ENCODE peak calls at places on chromosomes 13 and 19, in ten cellular contexts. One of them, this sample, is unnamed. For H3K27me3 and H3K9me3, the result is how much of the 10 kb centered on the place peaks cover.

GRCh38 chr13:29688193-29688592 is 92.7 kb upstream of the SLC7A1 start:
- DNase-seq in H9: no peak
- DNase-seq in lower lobe of right lung: no peak
- DNase-seq in neuronal stem cell: no peak
- DNase-seq in small intestine: no peak
- DNase-seq in endothelial cell of umbilical vein: no peak
- DNase-seq in naive thymus-derived CD4-positive, alpha-beta T cell: no peak
- DNase-seq in heart left ventricle: no peak
- DNase-seq in ascending aorta: no peak
- DNase-seq in pancreas: no peak
- DNase-seq in this sample: no peak

GRCh38 chr19:9941646-9942045 is 5.3 kb upstream of the OLFM2 start:
- DNase-seq in H9: no peak
- DNase-seq in lower lobe of right lung: no peak
- DNase-seq in neuronal stem cell: no peak
- DNase-seq in small intestine: no peak
- DNase-seq in endothelial cell of umbilical vein: no peak
- DNase-seq in naive thymus-derived CD4-positive, alpha-beta T cell: no peak
- DNase-seq in heart left ventricle: no peak
- DNase-seq in ascending aorta: no peak
- DNase-seq in pancreas: no peak
- DNase-seq in this sample: no peak

GRCh38 chr13:46210362-46211083 is 1.2 kb upstream of the LRRC63 start:
- DNase-seq in H9: no peak
- DNase-seq in lower lobe of right lung: no peak
- DNase-seq in neuronal stem cell: no peak
- DNase-seq in small intestine: no peak
- DNase-seq in endothelial cell of umbilical vein: no peak
- DNase-seq in naive thymus-derived CD4-positive, alpha-beta T cell: no peak
- DNase-seq in heart left ventricle: no peak
- DNase-seq in ascending aorta: no peak
- DNase-seq in pancreas: no peak
- DNase-seq in this sample: no peak

GRCh38 chr19:47253467-47253881 is 2.9 kb upstream of the CCDC9 start:
- DNase-seq in H9: no peak
- DNase-seq in lower lobe of right lung: no peak
- DNase-seq in neuronal stem cell: no peak
- DNase-seq in small intestine: no peak
- DNase-seq in endothelial cell of umbilical vein: no peak
- DNase-seq in naive thymus-derived CD4-positive, alpha-beta T cell: no peak
- DNase-seq in heart left ventricle: no peak
- DNase-seq in ascending aorta: no peak
- DNase-seq in pancreas: no peak
- DNase-seq in this sample: no peak

GRCh38 chr19:41993612-41994483 is at the start of gene ATP1A3:
- DNase-seq in H9: peak
- DNase-seq in lower lobe of right lung: no peak
- DNase-seq in neuronal stem cell: peak
- DNase-seq in small intestine: peak
- DNase-seq in endothelial cell of umbilical vein: peak
- DNase-seq in naive thymus-derived CD4-positive, alpha-beta T cell: peak
- DNase-seq in heart left ventricle: peak
- DNase-seq in ascending aorta: no peak
- DNase-seq in pancreas: peak
- DNase-seq in this sample: peak

GRCh38 chr13:79710376-79710775 is 229.4 kb downstream of the NDFIP2 start:
- DNase-seq in H9: no peak
- DNase-seq in lower lobe of right lung: no peak
- DNase-seq in neuronal stem cell: no peak
- DNase-seq in small intestine: no peak
- DNase-seq in endothelial cell of umbilical vein: no peak
- DNase-seq in naive thymus-derived CD4-positive, alpha-beta T cell: no peak
- DNase-seq in heart left ventricle: no peak
- DNase-seq in ascending aorta: no peak
- DNase-seq in pancreas: no peak
- DNase-seq in this sample: no peak

GRCh38 chr19:3773814-3774515 is 1.9 kb upstream of the RAX2 start:
- DNase-seq in H9: peak
- DNase-seq in lower lobe of right lung: no peak
- DNase-seq in neuronal stem cell: no peak
- DNase-seq in small intestine: no peak
- DNase-seq in endothelial cell of umbilical vein: no peak
- DNase-seq in naive thymus-derived CD4-positive, alpha-beta T cell: no peak
- DNase-seq in heart left ventricle: no peak
- DNase-seq in ascending aorta: no peak
- DNase-seq in pancreas: no peak
- DNase-seq in this sample: no peak

GRCh38 chr19:39426170-39426569 is 9.6 kb downstream of the RPS16 start:
- DNase-seq in H9: no peak
- DNase-seq in lower lobe of right lung: no peak
- DNase-seq in neuronal stem cell: no peak
- DNase-seq in small intestine: no peak
- DNase-seq in endothelial cell of umbilical vein: no peak
- DNase-seq in naive thymus-derived CD4-positive, alpha-beta T cell: no peak
- DNase-seq in heart left ventricle: no peak
- DNase-seq in ascending aorta: no peak
- DNase-seq in pancreas: no peak
- DNase-seq in this sample: no peak

GRCh38 chr19:1324792-1325567 is 39.3 kb downstream of the EFNA2 start:
- DNase-seq in H9: no peak
- DNase-seq in lower lobe of right lung: peak
- DNase-seq in neuronal stem cell: no peak
- DNase-seq in small intestine: peak
- DNase-seq in endothelial cell of umbilical vein: peak
- DNase-seq in naive thymus-derived CD4-positive, alpha-beta T cell: peak
- DNase-seq in heart left ventricle: peak
- DNase-seq in ascending aorta: no peak
- DNase-seq in pancreas: peak
- DNase-seq in this sample: peak

GRCh38 chr13:21619633-21620220 is 15.8 kb upstream of the MICU2 start:
- DNase-seq in H9: no peak
- DNase-seq in lower lobe of right lung: no peak
- DNase-seq in neuronal stem cell: no peak
- DNase-seq in small intestine: no peak
- DNase-seq in endothelial cell of umbilical vein: no peak
- DNase-seq in naive thymus-derived CD4-positive, alpha-beta T cell: no peak
- DNase-seq in heart left ventricle: no peak
- DNase-seq in ascending aorta: no peak
- DNase-seq in pancreas: no peak
- DNase-seq in this sample: no peak

GRCh38 chr19:14383556-14383897 is 2.3 kb downstream of the ADGRE5 start:
- DNase-seq in H9: no peak
- DNase-seq in lower lobe of right lung: no peak
- DNase-seq in neuronal stem cell: no peak
- DNase-seq in small intestine: no peak
- DNase-seq in endothelial cell of umbilical vein: no peak
- DNase-seq in naive thymus-derived CD4-positive, alpha-beta T cell: no peak
- DNase-seq in heart left ventricle: peak
- DNase-seq in ascending aorta: no peak
- DNase-seq in pancreas: no peak
- DNase-seq in this sample: no peak

GRCh38 chr19:30691767-30692516 is 319.8 kb downstream of the ZNF536 start:
- DNase-seq in H9: no peak
- DNase-seq in lower lobe of right lung: no peak
- DNase-seq in neuronal stem cell: no peak
- DNase-seq in small intestine: no peak
- DNase-seq in endothelial cell of umbilical vein: no peak
- DNase-seq in naive thymus-derived CD4-positive, alpha-beta T cell: no peak
- DNase-seq in heart left ventricle: no peak
- DNase-seq in ascending aorta: no peak
- DNase-seq in pancreas: no peak
- DNase-seq in this sample: no peak

GRCh38 chr19:49590971-49591730 is at the start of gene PRR12:
- DNase-seq in H9: peak
- DNase-seq in lower lobe of right lung: peak
- DNase-seq in neuronal stem cell: peak
- DNase-seq in small intestine: peak
- DNase-seq in endothelial cell of umbilical vein: peak
- DNase-seq in naive thymus-derived CD4-positive, alpha-beta T cell: peak
- DNase-seq in heart left ventricle: peak
- DNase-seq in ascending aorta: no peak
- DNase-seq in pancreas: peak
- DNase-seq in this sample: peak

GRCh38 chr13:40667622-40667978 is 1.2 kb upstream of the FOXO1 start:
- DNase-seq in H9: no peak
- DNase-seq in lower lobe of right lung: no peak
- DNase-seq in neuronal stem cell: no peak
- DNase-seq in small intestine: peak
- DNase-seq in endothelial cell of umbilical vein: peak
- DNase-seq in naive thymus-derived CD4-positive, alpha-beta T cell: no peak
- DNase-seq in heart left ventricle: peak
- DNase-seq in ascending aorta: no peak
- DNase-seq in pancreas: peak
- DNase-seq in this sample: peak

GRCh38 chr13:41416276-41416675 is 41.1 kb upstream of the RGCC start:
- DNase-seq in H9: no peak
- DNase-seq in lower lobe of right lung: no peak
- DNase-seq in neuronal stem cell: no peak
- DNase-seq in small intestine: no peak
- DNase-seq in endothelial cell of umbilical vein: no peak
- DNase-seq in naive thymus-derived CD4-positive, alpha-beta T cell: no peak
- DNase-seq in heart left ventricle: no peak
- DNase-seq in ascending aorta: no peak
- DNase-seq in pancreas: no peak
- DNase-seq in this sample: no peak

GRCh38 chr13:46648166-46648607 is 95.2 kb downstream of the LRCH1 start:
- DNase-seq in H9: no peak
- DNase-seq in lower lobe of right lung: no peak
- DNase-seq in neuronal stem cell: no peak
- DNase-seq in small intestine: peak
- DNase-seq in endothelial cell of umbilical vein: no peak
- DNase-seq in naive thymus-derived CD4-positive, alpha-beta T cell: no peak
- DNase-seq in heart left ventricle: no peak
- DNase-seq in ascending aorta: no peak
- DNase-seq in pancreas: peak
- DNase-seq in this sample: peak

GRCh38 chr19:35118268-35119026 is 2.8 kb downstream of the FXYD3 start:
- DNase-seq in H9: no peak
- DNase-seq in lower lobe of right lung: peak
- DNase-seq in neuronal stem cell: no peak
- DNase-seq in small intestine: peak
- DNase-seq in endothelial cell of umbilical vein: no peak
- DNase-seq in naive thymus-derived CD4-positive, alpha-beta T cell: no peak
- DNase-seq in heart left ventricle: no peak
- DNase-seq in ascending aorta: no peak
- DNase-seq in pancreas: no peak
- DNase-seq in this sample: no peak

GRCh38 chr13:20429682-20430081 is 96.0 kb downstream of the CRYL1 start:
- DNase-seq in H9: no peak
- DNase-seq in lower lobe of right lung: no peak
- DNase-seq in neuronal stem cell: no peak
- DNase-seq in small intestine: no peak
- DNase-seq in endothelial cell of umbilical vein: no peak
- DNase-seq in naive thymus-derived CD4-positive, alpha-beta T cell: no peak
- DNase-seq in heart left ventricle: no peak
- DNase-seq in ascending aorta: no peak
- DNase-seq in pancreas: no peak
- DNase-seq in this sample: no peak
- H3K27me3 ChIP-seq in H9: under half
- H3K27me3 ChIP-seq in lower lobe of right lung: under half
- H3K27me3 ChIP-seq in neuronal stem cell: under half
- H3K27me3 ChIP-seq in small intestine: under half
- H3K27me3 ChIP-seq in endothelial cell of umbilical vein: under half
- H3K27me3 ChIP-seq in naive thymus-derived CD4-positive, alpha-beta T cell: under half
- H3K27me3 ChIP-seq in heart left ventricle: under half
- H3K27me3 ChIP-seq in ascending aorta: under half
- H3K27me3 ChIP-seq in pancreas: under half
- H3K27me3 ChIP-seq in this sample: under half

GRCh38 chr13:64527561-64527960 is 2702.6 kb downstream of the PCDH9 start:
- DNase-seq in H9: no peak
- DNase-seq in lower lobe of right lung: no peak
- DNase-seq in neuronal stem cell: no peak
- DNase-seq in small intestine: no peak
- DNase-seq in endothelial cell of umbilical vein: no peak
- DNase-seq in naive thymus-derived CD4-positive, alpha-beta T cell: no peak
- DNase-seq in heart left ventricle: no peak
- DNase-seq in ascending aorta: no peak
- DNase-seq in pancreas: no peak
- DNase-seq in this sample: no peak
- H3K27ac ChIP-seq in H9: no peak
- H3K27ac ChIP-seq in lower lobe of right lung: no peak
- H3K27ac ChIP-seq in neuronal stem cell: no peak
- H3K27ac ChIP-seq in small intestine: no peak
- H3K27ac ChIP-seq in endothelial cell of umbilical vein: no peak
- H3K27ac ChIP-seq in naive thymus-derived CD4-positive, alpha-beta T cell: no peak
- H3K27ac ChIP-seq in heart left ventricle: no peak
- H3K27ac ChIP-seq in ascending aorta: no peak
- H3K27ac ChIP-seq in pancreas: no peak
- H3K27ac ChIP-seq in this sample: no peak

DNA sequence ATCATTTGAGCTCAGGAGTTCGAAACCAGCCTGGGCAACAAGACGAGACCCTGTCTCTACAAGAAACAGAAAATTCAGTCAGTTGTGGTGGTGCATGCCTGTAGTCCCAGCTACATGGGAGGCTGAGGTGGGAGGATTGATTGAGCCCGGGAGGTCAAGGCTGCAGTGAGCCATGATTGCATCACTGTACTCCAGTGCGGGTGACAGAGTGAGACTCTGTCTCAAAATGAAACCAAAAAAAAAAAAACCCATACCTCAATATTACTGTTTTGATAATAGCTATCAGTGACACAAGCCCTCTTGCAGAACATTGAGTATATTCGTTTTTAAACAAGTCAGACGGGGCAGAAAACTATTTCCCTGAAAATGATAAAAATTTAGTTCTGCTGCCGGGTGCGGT is 16.2 kb downstream of the ZNF791 start:
- DNase-seq in H9: no peak
- DNase-seq in lower lobe of right lung: no peak
- DNase-seq in neuronal stem cell: no peak
- DNase-seq in small intestine: no peak
- DNase-seq in endothelial cell of umbilical vein: no peak
- DNase-seq in naive thymus-derived CD4-positive, alpha-beta T cell: no peak
- DNase-seq in heart left ventricle: no peak
- DNase-seq in ascending aorta: no peak
- DNase-seq in pancreas: no peak
- DNase-seq in this sample: no peak
- H3K9me3 ChIP-seq in H9: under half
- H3K9me3 ChIP-seq in lower lobe of right lung: under half
- H3K9me3 ChIP-seq in neuronal stem cell: half or more
- H3K9me3 ChIP-seq in small intestine: under half
- H3K9me3 ChIP-seq in endothelial cell of umbilical vein: under half
- H3K9me3 ChIP-seq in naive thymus-derived CD4-positive, alpha-beta T cell: under half
- H3K9me3 ChIP-seq in heart left ventricle: under half
- H3K9me3 ChIP-seq in ascending aorta: under half
- H3K9me3 ChIP-seq in pancreas: under half
- H3K9me3 ChIP-seq in this sample: under half

DNA sequence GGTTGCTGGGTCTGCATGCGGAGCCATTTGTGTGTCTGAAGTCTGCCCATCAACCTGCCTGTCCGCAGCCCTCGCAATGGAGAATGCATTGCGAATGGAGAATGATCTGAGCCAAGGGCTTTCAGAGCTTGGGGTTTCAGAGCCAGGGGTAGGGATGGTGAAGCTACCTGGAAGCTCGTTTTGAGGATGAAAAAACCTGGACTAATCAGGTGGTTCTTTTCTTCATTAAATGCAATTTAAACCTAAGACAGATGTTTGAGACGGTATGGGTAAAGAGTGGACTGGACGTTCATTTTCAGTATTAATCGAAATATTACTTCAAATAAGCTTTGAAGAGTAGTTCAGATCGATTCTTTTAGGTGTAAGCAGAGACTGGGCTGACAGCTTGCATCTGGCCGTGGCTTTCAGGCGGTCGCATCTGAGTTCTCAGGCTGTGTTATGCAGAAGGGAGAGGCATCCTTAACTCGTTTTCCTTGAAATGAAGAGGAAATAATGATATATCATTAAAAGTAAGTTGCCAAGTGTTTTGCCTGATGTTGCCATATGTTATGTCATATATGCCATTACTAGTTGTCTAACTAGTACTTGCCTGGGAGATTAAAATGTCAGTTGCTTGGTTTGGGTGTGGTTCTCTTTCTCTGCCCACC is 801 bp downstream of the MCF2L start:
- DNase-seq in H9: no peak
- DNase-seq in lower lobe of right lung: no peak
- DNase-seq in neuronal stem cell: no peak
- DNase-seq in small intestine: peak
- DNase-seq in endothelial cell of umbilical vein: no peak
- DNase-seq in naive thymus-derived CD4-positive, alpha-beta T cell: no peak
- DNase-seq in heart left ventricle: no peak
- DNase-seq in ascending aorta: no peak
- DNase-seq in pancreas: no peak
- DNase-seq in this sample: no peak
- H3K27me3 ChIP-seq in H9: under half
- H3K27me3 ChIP-seq in lower lobe of right lung: under half
- H3K27me3 ChIP-seq in neuronal stem cell: under half
- H3K27me3 ChIP-seq in small intestine: under half
- H3K27me3 ChIP-seq in endothelial cell of umbilical vein: under half
- H3K27me3 ChIP-seq in naive thymus-derived CD4-positive, alpha-beta T cell: under half
- H3K27me3 ChIP-seq in heart left ventricle: under half
- H3K27me3 ChIP-seq in ascending aorta: under half
- H3K27me3 ChIP-seq in pancreas: under half
- H3K27me3 ChIP-seq in this sample: under half

This sample was measured in Peyer's patch.